ENCODE peak calls at places on chromosomes 13 and 19, in five cellular contexts. L is A549, R is HepG2, N is K562, O is GM12878. B is an unnamed sample.

GRCh38 chr13:23921451-23921888 is 24.2 kb upstream of the C1QTNF9B start:
- DNase-seq in L (peak; percentile 16), R (peak; percentile 18), N (peak; percentile 12), O (no peak), B (peak; percentile 90)

GRCh38 chr19:41861098-41861768 is 1.2 kb downstream of the RPS19 start:
- DNase-seq in L (no peak), R (no peak), N (no peak), O (no peak), B (no peak)

GRCh38 chr19:1324792-1325567 is 39.3 kb downstream of the EFNA2 start:
- DNase-seq in L (peak; percentile 78), R (peak; percentile 82), N (peak; percentile 88), O (no peak), B (peak; percentile 79)

GRCh38 chr13:99501952-99502310 is 659 bp downstream of the TM9SF2 start:
- DNase-seq in L (peak; percentile 3), R (no peak), N (no peak), O (no peak), B (peak; percentile 26)

GRCh38 chr19:11530432-11530831 is 1.5 kb upstream of the ECSIT start:
- DNase-seq in L (peak; percentile 89), R (peak; percentile 95), N (peak; percentile 85), O (no peak), B (peak; percentile 96)

GRCh38 chr19:48064509-48064908 is 20.6 kb upstream of the CABP5 start:
- DNase-seq in L (no peak), R (no peak), N (no peak), O (no peak), B (peak; percentile 81)

GRCh38 chr19:9877775-9878510 is 42.8 kb downstream of the PIN1 start:
- DNase-seq in L (no peak), R (no peak), N (no peak), O (no peak), B (no peak)

GRCh38 chr19:35206379-35206778 is 22.2 kb downstream of the FAM187B start:
- DNase-seq in L (no peak), R (no peak), N (no peak), O (peak; percentile 52), B (no peak)

GRCh38 chr13:98252931-98253470 is 75.9 kb upstream of the RNF113B start:
- DNase-seq in L (no peak), R (peak; percentile 49), N (no peak), O (no peak), B (no peak)

GRCh38 chr13:91785435-91786137 is 387.2 kb downstream of the GPC5 start:
- DNase-seq in L (no peak), R (no peak), N (no peak), O (no peak), B (no peak)

GRCh38 chr13:106373989-106374572 is 161.4 kb downstream of the EFNB2 start:
- DNase-seq in L (no peak), R (no peak), N (no peak), O (peak; percentile 69), B (no peak)

GRCh38 chr13:49300716-49301589 is 53.2 kb downstream of the CDADC1 start:
- DNase-seq in L (peak; percentile 66), R (peak; percentile 77), N (peak; percentile 70), O (peak; percentile 42), B (peak; percentile 87)

GRCh38 chr19:35231956-35232746 is 3.6 kb upstream of the FAM187B start:
- DNase-seq in L (no peak), R (no peak), N (no peak), O (no peak), B (no peak)

GRCh38 chr13:46386996-46387851 is at the start of gene RUBCNL:
- DNase-seq in L (peak; percentile 29), R (no peak), N (peak; percentile 13), O (no peak), B (peak; percentile 74)

GRCh38 chr19:1250374-1251232 is 2.2 kb downstream of the MIDN start:
- DNase-seq in L (peak; percentile 80), R (peak; percentile 68), N (peak; percentile 57), O (no peak), B (peak; percentile 81)

GRCh38 chr13:31274345-31274870 is 74.6 kb downstream of the B3GLCT start:
- DNase-seq in L (no peak), R (no peak), N (no peak), O (no peak), B (no peak)

GRCh38 chr19:7871280-7871529 is 3.0 kb downstream of the PRR36 start:
- DNase-seq in L (no peak), R (no peak), N (no peak), O (no peak), B (peak; percentile 88)

GRCh38 chr19:43651758-43652545 is 12.3 kb upstream of the CADM4 start:
- DNase-seq in L (peak; percentile 84), R (peak; percentile 75), N (peak; percentile 70), O (no peak), B (peak; percentile 88)

GRCh38 chr19:27774827-27775226 is 1438.1 kb downstream of the UQCRFS1 start:
- DNase-seq in L (peak; percentile 76), R (peak; percentile 18), N (peak; percentile 74), O (no peak), B (peak; percentile 63)

GRCh38 chr13:112616586-112617381 is 28.8 kb upstream of the TUBGCP3 start:
- DNase-seq in L (peak; percentile 51), R (peak; percentile 35), N (peak; percentile 60), O (no peak), B (peak; percentile 75)

GRCh38 chr13:113119822-113120189 is 2.8 kb upstream of the F10 start:
- DNase-seq in L (no peak), R (no peak), N (no peak), O (no peak), B (no peak)

GRCh38 chr13:22103046-22103445 is 432.2 kb downstream of the FGF9 start:
- DNase-seq in L (no peak), R (no peak), N (no peak), O (no peak), B (peak; percentile 45)

GRCh38 chr13:49421391-49421790 is 22.5 kb downstream of the CAB39L start:
- DNase-seq in L (peak; percentile 29), R (peak; percentile 81), N (peak; percentile 12), O (peak; percentile 24), B (peak; percentile 74)

GRCh38 chr13:26929971-26930730 is 169.6 kb upstream of the GPR12 start:
- DNase-seq in L (peak; percentile 56), R (peak; percentile 39), N (peak; percentile 72), O (no peak), B (peak; percentile 92)

GRCh38 chr13:25864116-25864515 is 187.7 kb downstream of the SHISA2 start:
- DNase-seq in L (no peak), R (no peak), N (no peak), O (no peak), B (no peak)

GRCh38 chr13:109357751-109358150 is 428.6 kb downstream of the IRS2 start:
- DNase-seq in L (no peak), R (no peak), N (no peak), O (no peak), B (no peak)

GRCh38 chr13:44434441-44435141 is 61.0 kb downstream of the SERP2 start:
- DNase-seq in L (no peak), R (no peak), N (no peak), O (no peak), B (no peak)

GRCh38 chr13:113848020-113848419 is 15.9 kb downstream of the GAS6 start:
- DNase-seq in L (no peak), R (no peak), N (no peak), O (no peak), B (no peak)

GRCh38 chr13:52695856-52696255 is 43.2 kb downstream of the SUGT1 start:
- DNase-seq in L (no peak), R (peak; percentile 20), N (no peak), O (peak; percentile 3), B (no peak)

GRCh38 chr13:74651121-74651520 is 516.9 kb upstream of the KLF12 start:
- DNase-seq in L (no peak), R (no peak), N (no peak), O (no peak), B (no peak)
- TF ChIP-seq JUNB in L (no peak), R (no peak), N (no peak), O (no peak), B (no peak)

DNA sequence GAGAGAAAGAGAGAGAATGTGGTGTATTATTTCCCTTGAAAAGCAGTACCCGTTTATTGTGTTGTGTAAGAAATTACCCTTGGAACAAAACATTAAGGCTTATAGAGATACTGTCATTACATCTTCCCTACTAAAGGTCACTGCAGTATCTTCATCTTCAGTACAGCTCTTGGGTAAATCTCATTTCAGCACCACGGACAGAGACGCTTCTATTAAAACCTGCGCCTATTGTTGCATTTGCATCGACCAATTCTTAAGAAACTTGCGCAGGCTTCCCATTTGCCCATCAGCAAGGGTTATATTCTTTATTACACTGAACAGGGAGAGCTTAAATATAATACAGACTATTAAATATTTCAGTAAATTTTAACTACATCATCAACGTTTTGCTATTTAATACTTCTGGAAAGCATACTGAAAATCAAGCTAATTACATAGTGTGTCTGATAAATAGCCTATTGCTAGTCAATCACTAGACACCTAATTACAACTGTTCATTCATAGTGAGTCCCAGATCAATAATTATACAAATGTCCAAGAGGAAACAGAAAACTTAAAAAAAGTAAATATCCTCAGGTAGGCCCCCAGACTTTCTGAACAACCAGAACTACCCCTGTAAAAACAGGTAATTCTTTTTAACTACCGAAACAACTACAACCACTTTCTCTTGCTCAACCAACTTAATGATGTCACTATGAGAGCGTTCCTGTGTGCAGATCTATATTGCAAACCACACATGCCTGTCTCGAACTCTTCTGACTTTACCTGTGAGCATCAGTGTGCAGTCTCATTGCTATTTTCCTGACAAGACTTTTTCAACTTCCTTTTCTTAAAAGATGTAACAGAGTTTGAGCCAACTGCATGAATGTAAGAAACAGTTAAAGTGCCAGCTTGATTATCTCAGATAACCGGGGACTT is 350.5 kb downstream of the LIG4 start:
- DNase-seq in L (peak; percentile 35), R (peak; percentile 18), N (peak; percentile 74), O (no peak), B (peak; percentile 90)
- TF ChIP-seq JUNB in L (no peak), R (no peak), N (no peak), O (no peak), B (no peak)

GRCh38 chr13:33388254-33388998 is 102.9 kb upstream of the STARD13 start:
- DNase-seq in L (peak; percentile 14), R (no peak), N (no peak), O (no peak), B (no peak)

GRCh38 chr13:33392794-33393371 is 107.3 kb upstream of the STARD13 start:
- DNase-seq in L (no peak), R (no peak), N (no peak), O (no peak), B (no peak)

GRCh38 chr13:33394294-33394932 is 108.9 kb upstream of the STARD13 start:
- DNase-seq in L (no peak), R (no peak), N (no peak), O (no peak), B (no peak)
- TF ChIP-seq JUNB in L (no peak), R (no peak), N (no peak), O (no peak), B (no peak)

DNA sequence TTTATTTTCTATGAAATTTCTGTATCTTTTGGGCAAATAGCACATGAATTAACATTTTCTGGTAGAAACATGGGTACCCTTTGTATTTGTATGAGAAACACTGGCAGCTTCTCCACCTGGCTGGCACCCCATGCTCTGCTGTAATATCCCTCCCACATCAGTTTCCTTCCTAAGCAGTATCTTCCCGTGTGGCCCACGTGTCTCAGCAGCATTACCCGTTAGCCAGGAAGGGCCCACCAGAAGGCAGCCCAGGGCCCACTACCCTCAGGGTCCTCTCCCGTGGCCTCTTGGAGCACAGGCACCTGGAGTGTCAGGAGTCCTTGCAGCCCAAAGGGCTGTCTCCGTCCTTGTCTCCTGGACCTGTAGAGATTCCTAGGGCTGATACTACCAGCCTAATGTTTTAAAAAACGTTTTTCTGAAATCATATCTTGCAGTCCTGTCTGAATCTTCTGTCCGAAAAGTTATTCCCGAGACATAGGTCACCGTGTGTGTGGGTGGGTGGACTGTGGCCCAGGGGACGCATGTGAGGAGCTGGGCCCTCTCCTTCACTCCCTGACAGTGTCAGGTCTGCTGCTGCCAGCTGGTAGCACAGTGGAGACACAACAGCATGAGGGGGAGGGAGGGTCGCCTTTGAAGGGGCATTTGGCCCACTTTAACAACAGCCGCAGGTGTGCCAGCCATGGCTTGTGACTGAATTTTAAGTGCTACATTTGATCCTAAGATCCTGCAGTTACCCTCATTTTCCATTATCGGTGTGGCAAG is 22.0 kb upstream of the TEX29 start:
- DNase-seq in L (no peak), R (no peak), N (no peak), O (no peak), B (no peak)
- TF ChIP-seq JUNB in L (no peak), R (no peak), N (no peak), O (no peak), B (no peak)

B was measured in GM23338.